ENCODE peak calls at places on chromosomes 11 and 22, in seven cellular contexts. One of them, this sample, is unnamed.

GRCh38 chr11:69294621-69295078 is 695 bp downstream of the MYEOV start:
- DNase-seq in stimulated activated CD4-positive, alpha-beta T cell treated with anti-CD3 and anti-CD28 coated beads, Interleukin-1b, Interleukin-23, amount 100 ng/mL, for 24 hours: no peak
- DNase-seq in stimulated activated CD8-positive, alpha-beta memory T cell treated with anti-CD3 and anti-CD28 coated beads, Interleukin-15, amount 100 ng/mL, for 24 hours: no peak
- DNase-seq in CD4-positive, alpha-beta T cell: no peak
- DNase-seq in T-helper 1 cell: no peak
- DNase-seq in NCI-H345: no peak
- DNase-seq in right cardiac atrium: no peak
- DNase-seq in this sample: no peak

GRCh38 chr11:75663808-75664207 is 5.0 kb downstream of the MAP6 start:
- DNase-seq in CD4-positive, alpha-beta T cell: no peak
- DNase-seq in right cardiac atrium: no peak
- DNase-seq in T-helper 1 cell: no peak
- DNase-seq in NCI-H345: no peak
- DNase-seq in stimulated activated CD8-positive, alpha-beta memory T cell treated with anti-CD3 and anti-CD28 coated beads, Interleukin-15, amount 100 ng/mL, for 24 hours: no peak
- DNase-seq in stimulated activated CD4-positive, alpha-beta T cell treated with anti-CD3 and anti-CD28 coated beads, Interleukin-1b, Interleukin-23, amount 100 ng/mL, for 24 hours: no peak
- DNase-seq in this sample: no peak

GRCh38 chr11:2387266-2387982 is 10.3 kb downstream of the CD81 start:
- DNase-seq in right cardiac atrium: no peak
- DNase-seq in stimulated activated CD4-positive, alpha-beta T cell treated with anti-CD3 and anti-CD28 coated beads, Interleukin-1b, Interleukin-23, amount 100 ng/mL, for 24 hours: no peak
- DNase-seq in stimulated activated CD8-positive, alpha-beta memory T cell treated with anti-CD3 and anti-CD28 coated beads, Interleukin-15, amount 100 ng/mL, for 24 hours: no peak
- DNase-seq in CD4-positive, alpha-beta T cell: no peak
- DNase-seq in NCI-H345: no peak
- DNase-seq in T-helper 1 cell: no peak
- DNase-seq in this sample: no peak

GRCh38 chr11:73157141-73158010 is 15.3 kb upstream of the FCHSD2 start:
- DNase-seq in right cardiac atrium: peak
- DNase-seq in CD4-positive, alpha-beta T cell: no peak
- DNase-seq in T-helper 1 cell: no peak
- DNase-seq in NCI-H345: no peak
- DNase-seq in stimulated activated CD4-positive, alpha-beta T cell treated with anti-CD3 and anti-CD28 coated beads, Interleukin-1b, Interleukin-23, amount 100 ng/mL, for 24 hours: no peak
- DNase-seq in stimulated activated CD8-positive, alpha-beta memory T cell treated with anti-CD3 and anti-CD28 coated beads, Interleukin-15, amount 100 ng/mL, for 24 hours: no peak
- DNase-seq in this sample: no peak

GRCh38 chr22:43001271-43002197 is 13.4 kb downstream of the PACSIN2 start:
- DNase-seq in right cardiac atrium: no peak
- DNase-seq in NCI-H345: no peak
- DNase-seq in CD4-positive, alpha-beta T cell: no peak
- DNase-seq in stimulated activated CD4-positive, alpha-beta T cell treated with anti-CD3 and anti-CD28 coated beads, Interleukin-1b, Interleukin-23, amount 100 ng/mL, for 24 hours: no peak
- DNase-seq in stimulated activated CD8-positive, alpha-beta memory T cell treated with anti-CD3 and anti-CD28 coated beads, Interleukin-15, amount 100 ng/mL, for 24 hours: no peak
- DNase-seq in T-helper 1 cell: no peak
- DNase-seq in this sample: no peak

GRCh38 chr11:125132586-125132985 is 21.2 kb upstream of the TMEM218 start:
- DNase-seq in stimulated activated CD4-positive, alpha-beta T cell treated with anti-CD3 and anti-CD28 coated beads, Interleukin-1b, Interleukin-23, amount 100 ng/mL, for 24 hours: no peak
- DNase-seq in right cardiac atrium: no peak
- DNase-seq in T-helper 1 cell: no peak
- DNase-seq in CD4-positive, alpha-beta T cell: no peak
- DNase-seq in stimulated activated CD8-positive, alpha-beta memory T cell treated with anti-CD3 and anti-CD28 coated beads, Interleukin-15, amount 100 ng/mL, for 24 hours: no peak
- DNase-seq in NCI-H345: no peak
- DNase-seq in this sample: no peak

GRCh38 chr11:110874651-110875050 is 162.4 kb upstream of the ARHGAP20 start:
- DNase-seq in right cardiac atrium: no peak
- DNase-seq in CD4-positive, alpha-beta T cell: no peak
- DNase-seq in stimulated activated CD4-positive, alpha-beta T cell treated with anti-CD3 and anti-CD28 coated beads, Interleukin-1b, Interleukin-23, amount 100 ng/mL, for 24 hours: no peak
- DNase-seq in stimulated activated CD8-positive, alpha-beta memory T cell treated with anti-CD3 and anti-CD28 coated beads, Interleukin-15, amount 100 ng/mL, for 24 hours: no peak
- DNase-seq in NCI-H345: no peak
- DNase-seq in T-helper 1 cell: no peak
- DNase-seq in this sample: no peak

GRCh38 chr22:40524392-40525249 is 111.9 kb downstream of the MRTFA start:
- DNase-seq in T-helper 1 cell: no peak
- DNase-seq in right cardiac atrium: no peak
- DNase-seq in stimulated activated CD4-positive, alpha-beta T cell treated with anti-CD3 and anti-CD28 coated beads, Interleukin-1b, Interleukin-23, amount 100 ng/mL, for 24 hours: no peak
- DNase-seq in CD4-positive, alpha-beta T cell: no peak
- DNase-seq in stimulated activated CD8-positive, alpha-beta memory T cell treated with anti-CD3 and anti-CD28 coated beads, Interleukin-15, amount 100 ng/mL, for 24 hours: no peak
- DNase-seq in NCI-H345: no peak
- DNase-seq in this sample: no peak

GRCh38 chr11:32792948-32793475 is 1.4 kb downstream of the CCDC73 start:
- DNase-seq in NCI-H345: peak
- DNase-seq in stimulated activated CD4-positive, alpha-beta T cell treated with anti-CD3 and anti-CD28 coated beads, Interleukin-1b, Interleukin-23, amount 100 ng/mL, for 24 hours: peak
- DNase-seq in T-helper 1 cell: peak
- DNase-seq in stimulated activated CD8-positive, alpha-beta memory T cell treated with anti-CD3 and anti-CD28 coated beads, Interleukin-15, amount 100 ng/mL, for 24 hours: peak
- DNase-seq in right cardiac atrium: peak
- DNase-seq in CD4-positive, alpha-beta T cell: peak
- DNase-seq in this sample: no peak

GRCh38 chr22:30701872-30702271 is 7.2 kb downstream of the OSBP2 start:
- DNase-seq in CD4-positive, alpha-beta T cell: no peak
- DNase-seq in NCI-H345: no peak
- DNase-seq in T-helper 1 cell: no peak
- DNase-seq in stimulated activated CD4-positive, alpha-beta T cell treated with anti-CD3 and anti-CD28 coated beads, Interleukin-1b, Interleukin-23, amount 100 ng/mL, for 24 hours: no peak
- DNase-seq in stimulated activated CD8-positive, alpha-beta memory T cell treated with anti-CD3 and anti-CD28 coated beads, Interleukin-15, amount 100 ng/mL, for 24 hours: no peak
- DNase-seq in right cardiac atrium: no peak
- DNase-seq in this sample: no peak

GRCh38 chr22:20391222-20391621 is 2.7 kb upstream of the ZNF74 start:
- DNase-seq in T-helper 1 cell: no peak
- DNase-seq in CD4-positive, alpha-beta T cell: no peak
- DNase-seq in stimulated activated CD4-positive, alpha-beta T cell treated with anti-CD3 and anti-CD28 coated beads, Interleukin-1b, Interleukin-23, amount 100 ng/mL, for 24 hours: no peak
- DNase-seq in stimulated activated CD8-positive, alpha-beta memory T cell treated with anti-CD3 and anti-CD28 coated beads, Interleukin-15, amount 100 ng/mL, for 24 hours: no peak
- DNase-seq in NCI-H345: no peak
- DNase-seq in right cardiac atrium: no peak
- DNase-seq in this sample: no peak

GRCh38 chr22:21693333-21693998 is 27.7 kb downstream of the PPIL2 start:
- DNase-seq in stimulated activated CD8-positive, alpha-beta memory T cell treated with anti-CD3 and anti-CD28 coated beads, Interleukin-15, amount 100 ng/mL, for 24 hours: no peak
- DNase-seq in right cardiac atrium: no peak
- DNase-seq in T-helper 1 cell: no peak
- DNase-seq in stimulated activated CD4-positive, alpha-beta T cell treated with anti-CD3 and anti-CD28 coated beads, Interleukin-1b, Interleukin-23, amount 100 ng/mL, for 24 hours: no peak
- DNase-seq in CD4-positive, alpha-beta T cell: no peak
- DNase-seq in NCI-H345: no peak
- DNase-seq in this sample: no peak

GRCh38 chr11:129639300-129639699 is 176.3 kb upstream of the TMEM45B start:
- DNase-seq in stimulated activated CD4-positive, alpha-beta T cell treated with anti-CD3 and anti-CD28 coated beads, Interleukin-1b, Interleukin-23, amount 100 ng/mL, for 24 hours: no peak
- DNase-seq in stimulated activated CD8-positive, alpha-beta memory T cell treated with anti-CD3 and anti-CD28 coated beads, Interleukin-15, amount 100 ng/mL, for 24 hours: no peak
- DNase-seq in right cardiac atrium: no peak
- DNase-seq in CD4-positive, alpha-beta T cell: no peak
- DNase-seq in NCI-H345: no peak
- DNase-seq in T-helper 1 cell: no peak
- DNase-seq in this sample: peak

GRCh38 chr11:34425360-34425759 is 13.4 kb upstream of the CAT start:
- DNase-seq in stimulated activated CD8-positive, alpha-beta memory T cell treated with anti-CD3 and anti-CD28 coated beads, Interleukin-15, amount 100 ng/mL, for 24 hours: no peak
- DNase-seq in right cardiac atrium: no peak
- DNase-seq in NCI-H345: no peak
- DNase-seq in T-helper 1 cell: no peak
- DNase-seq in CD4-positive, alpha-beta T cell: no peak
- DNase-seq in stimulated activated CD4-positive, alpha-beta T cell treated with anti-CD3 and anti-CD28 coated beads, Interleukin-1b, Interleukin-23, amount 100 ng/mL, for 24 hours: no peak
- DNase-seq in this sample: no peak

GRCh38 chr11:89491141-89491690 is at the start of gene NOX4:
- DNase-seq in stimulated activated CD4-positive, alpha-beta T cell treated with anti-CD3 and anti-CD28 coated beads, Interleukin-1b, Interleukin-23, amount 100 ng/mL, for 24 hours: no peak
- DNase-seq in NCI-H345: no peak
- DNase-seq in CD4-positive, alpha-beta T cell: no peak
- DNase-seq in stimulated activated CD8-positive, alpha-beta memory T cell treated with anti-CD3 and anti-CD28 coated beads, Interleukin-15, amount 100 ng/mL, for 24 hours: no peak
- DNase-seq in T-helper 1 cell: no peak
- DNase-seq in right cardiac atrium: peak
- DNase-seq in this sample: peak

GRCh38 chr11:30128269-30128932 is 102.4 kb upstream of the FSHB start:
- DNase-seq in right cardiac atrium: no peak
- DNase-seq in T-helper 1 cell: no peak
- DNase-seq in NCI-H345: no peak
- DNase-seq in stimulated activated CD4-positive, alpha-beta T cell treated with anti-CD3 and anti-CD28 coated beads, Interleukin-1b, Interleukin-23, amount 100 ng/mL, for 24 hours: no peak
- DNase-seq in stimulated activated CD8-positive, alpha-beta memory T cell treated with anti-CD3 and anti-CD28 coated beads, Interleukin-15, amount 100 ng/mL, for 24 hours: no peak
- DNase-seq in CD4-positive, alpha-beta T cell: no peak
- DNase-seq in this sample: no peak

GRCh38 chr11:111735262-111736116 is 30.7 kb downstream of the PPP2R1B start:
- DNase-seq in stimulated activated CD8-positive, alpha-beta memory T cell treated with anti-CD3 and anti-CD28 coated beads, Interleukin-15, amount 100 ng/mL, for 24 hours: no peak
- DNase-seq in NCI-H345: peak
- DNase-seq in T-helper 1 cell: no peak
- DNase-seq in CD4-positive, alpha-beta T cell: no peak
- DNase-seq in stimulated activated CD4-positive, alpha-beta T cell treated with anti-CD3 and anti-CD28 coated beads, Interleukin-1b, Interleukin-23, amount 100 ng/mL, for 24 hours: no peak
- DNase-seq in right cardiac atrium: peak
- DNase-seq in this sample: peak

GRCh38 chr11:67365756-67366384 is 7.5 kb downstream of the CLCF1 start:
- DNase-seq in right cardiac atrium: no peak
- DNase-seq in stimulated activated CD4-positive, alpha-beta T cell treated with anti-CD3 and anti-CD28 coated beads, Interleukin-1b, Interleukin-23, amount 100 ng/mL, for 24 hours: no peak
- DNase-seq in NCI-H345: no peak
- DNase-seq in CD4-positive, alpha-beta T cell: no peak
- DNase-seq in T-helper 1 cell: no peak
- DNase-seq in stimulated activated CD8-positive, alpha-beta memory T cell treated with anti-CD3 and anti-CD28 coated beads, Interleukin-15, amount 100 ng/mL, for 24 hours: no peak
- DNase-seq in this sample: no peak

GRCh38 chr11:118615996-118616395 is 8.6 kb downstream of the PHLDB1 start:
- DNase-seq in stimulated activated CD8-positive, alpha-beta memory T cell treated with anti-CD3 and anti-CD28 coated beads, Interleukin-15, amount 100 ng/mL, for 24 hours: no peak
- DNase-seq in T-helper 1 cell: no peak
- DNase-seq in CD4-positive, alpha-beta T cell: no peak
- DNase-seq in right cardiac atrium: no peak
- DNase-seq in NCI-H345: no peak
- DNase-seq in stimulated activated CD4-positive, alpha-beta T cell treated with anti-CD3 and anti-CD28 coated beads, Interleukin-1b, Interleukin-23, amount 100 ng/mL, for 24 hours: no peak
- DNase-seq in this sample: no peak

GRCh38 chr11:134784046-134784445 is 372.0 kb upstream of the B3GAT1 start:
- DNase-seq in NCI-H345: no peak
- DNase-seq in right cardiac atrium: no peak
- DNase-seq in T-helper 1 cell: no peak
- DNase-seq in CD4-positive, alpha-beta T cell: no peak
- DNase-seq in stimulated activated CD4-positive, alpha-beta T cell treated with anti-CD3 and anti-CD28 coated beads, Interleukin-1b, Interleukin-23, amount 100 ng/mL, for 24 hours: no peak
- DNase-seq in stimulated activated CD8-positive, alpha-beta memory T cell treated with anti-CD3 and anti-CD28 coated beads, Interleukin-15, amount 100 ng/mL, for 24 hours: no peak
- DNase-seq in this sample: no peak

GRCh38 chr11:6812391-6813005 is 13.0 kb upstream of the OR6A2 start:
- DNase-seq in NCI-H345: peak
- DNase-seq in CD4-positive, alpha-beta T cell: peak
- DNase-seq in T-helper 1 cell: peak
- DNase-seq in stimulated activated CD8-positive, alpha-beta memory T cell treated with anti-CD3 and anti-CD28 coated beads, Interleukin-15, amount 100 ng/mL, for 24 hours: no peak
- DNase-seq in right cardiac atrium: no peak
- DNase-seq in stimulated activated CD4-positive, alpha-beta T cell treated with anti-CD3 and anti-CD28 coated beads, Interleukin-1b, Interleukin-23, amount 100 ng/mL, for 24 hours: no peak
- DNase-seq in this sample: no peak

GRCh38 chr11:60786811-60787567 is 1.9 kb downstream of the MS4A10 start:
- DNase-seq in CD4-positive, alpha-beta T cell: no peak
- DNase-seq in stimulated activated CD8-positive, alpha-beta memory T cell treated with anti-CD3 and anti-CD28 coated beads, Interleukin-15, amount 100 ng/mL, for 24 hours: no peak
- DNase-seq in T-helper 1 cell: no peak
- DNase-seq in stimulated activated CD4-positive, alpha-beta T cell treated with anti-CD3 and anti-CD28 coated beads, Interleukin-1b, Interleukin-23, amount 100 ng/mL, for 24 hours: no peak
- DNase-seq in NCI-H345: no peak
- DNase-seq in right cardiac atrium: peak
- DNase-seq in this sample: no peak

GRCh38 chr11:127338380-127339259 is 338.1 kb upstream of the KIRREL3 start:
- DNase-seq in stimulated activated CD4-positive, alpha-beta T cell treated with anti-CD3 and anti-CD28 coated beads, Interleukin-1b, Interleukin-23, amount 100 ng/mL, for 24 hours: no peak
- DNase-seq in T-helper 1 cell: no peak
- DNase-seq in right cardiac atrium: no peak
- DNase-seq in NCI-H345: no peak
- DNase-seq in stimulated activated CD8-positive, alpha-beta memory T cell treated with anti-CD3 and anti-CD28 coated beads, Interleukin-15, amount 100 ng/mL, for 24 hours: no peak
- DNase-seq in CD4-positive, alpha-beta T cell: no peak
- DNase-seq in this sample: no peak

GRCh38 chr11:35246725-35247124 is 107.8 kb downstream of the CD44 start:
- DNase-seq in stimulated activated CD8-positive, alpha-beta memory T cell treated with anti-CD3 and anti-CD28 coated beads, Interleukin-15, amount 100 ng/mL, for 24 hours: no peak
- DNase-seq in T-helper 1 cell: no peak
- DNase-seq in NCI-H345: no peak
- DNase-seq in CD4-positive, alpha-beta T cell: no peak
- DNase-seq in stimulated activated CD4-positive, alpha-beta T cell treated with anti-CD3 and anti-CD28 coated beads, Interleukin-1b, Interleukin-23, amount 100 ng/mL, for 24 hours: no peak
- DNase-seq in right cardiac atrium: no peak
- DNase-seq in this sample: no peak